ENCODE peak calls at places on chromosomes 4 and X, in five cellular contexts. I, J, P, A and L are unnamed samples.

GRCh38 chrX:97158270-97158669 is 274.6 kb downstream of the RPA4 start:
- DNase-seq in I (no peak), J (no peak), P (no peak), A (no peak), L (no peak)

GRCh38 chr4:15434086-15434485 is 6.3 kb downstream of the C1QTNF7 start:
- DNase-seq in I (no peak), J (no peak), P (no peak), A (no peak), L (no peak)

GRCh38 chr4:119139822-119140252 is 4.2 kb downstream of the MYOZ2 start:
- DNase-seq in I (no peak), J (no peak), P (no peak), A (no peak), L (no peak)

GRCh38 chr4:57231781-57232180 is 121.6 kb upstream of the IGFBP7 start:
- DNase-seq in I (no peak), J (no peak), P (no peak), A (no peak), L (no peak)

GRCh38 chrX:2608638-2609430 is 82.3 kb upstream of the CD99 start:
- DNase-seq in I (peak; percentile 60), J (peak; percentile 58), P (peak; percentile 72), A (no peak), L (peak; percentile 87)

GRCh38 chr4:122622400-122622799 is 1.5 kb upstream of the IL21 start:
- DNase-seq in I (no peak), J (no peak), P (no peak), A (no peak), L (no peak)

GRCh38 chr4:84977409-84977808 is 10.9 kb upstream of the WDFY3 start:
- DNase-seq in I (no peak), J (no peak), P (no peak), A (no peak), L (no peak)

GRCh38 chrX:149453911-149454820 is 50.9 kb downstream of the IDS start:
- DNase-seq in I (no peak), J (no peak), P (no peak), A (no peak), L (no peak)

GRCh38 chr4:1797861-1798529 is 4.9 kb downstream of the FGFR3 start:
- DNase-seq in I (no peak), J (no peak), P (peak; percentile 60), A (no peak), L (no peak)

GRCh38 chr4:123364906-123365305 is 31.7 kb upstream of the SPRY1 start:
- DNase-seq in I (no peak), J (no peak), P (no peak), A (no peak), L (no peak)

GRCh38 chr4:102390438-102390837 is 45.2 kb upstream of the SLC39A8 start:
- DNase-seq in I (no peak), J (no peak), P (no peak), A (peak; percentile 57), L (no peak)

GRCh38 chr4:146957252-146957651 is 11.6 kb upstream of the TTC29 start:
- DNase-seq in I (no peak), J (no peak), P (no peak), A (no peak), L (no peak)

GRCh38 chr4:67052981-67053380 is 492.3 kb downstream of the CENPC start:
- DNase-seq in I (no peak), J (no peak), P (no peak), A (no peak), L (peak; percentile 11)

GRCh38 chrX:20361890-20362262 is 95.2 kb upstream of the RPS6KA3 start:
- DNase-seq in I (peak; percentile 28), J (no peak), P (peak; percentile 72), A (no peak), L (peak; percentile 19)

GRCh38 chr4:113347245-113347644 is 297.8 kb downstream of the ANK2 start:
- DNase-seq in I (no peak), J (no peak), P (no peak), A (no peak), L (no peak)

DNA sequence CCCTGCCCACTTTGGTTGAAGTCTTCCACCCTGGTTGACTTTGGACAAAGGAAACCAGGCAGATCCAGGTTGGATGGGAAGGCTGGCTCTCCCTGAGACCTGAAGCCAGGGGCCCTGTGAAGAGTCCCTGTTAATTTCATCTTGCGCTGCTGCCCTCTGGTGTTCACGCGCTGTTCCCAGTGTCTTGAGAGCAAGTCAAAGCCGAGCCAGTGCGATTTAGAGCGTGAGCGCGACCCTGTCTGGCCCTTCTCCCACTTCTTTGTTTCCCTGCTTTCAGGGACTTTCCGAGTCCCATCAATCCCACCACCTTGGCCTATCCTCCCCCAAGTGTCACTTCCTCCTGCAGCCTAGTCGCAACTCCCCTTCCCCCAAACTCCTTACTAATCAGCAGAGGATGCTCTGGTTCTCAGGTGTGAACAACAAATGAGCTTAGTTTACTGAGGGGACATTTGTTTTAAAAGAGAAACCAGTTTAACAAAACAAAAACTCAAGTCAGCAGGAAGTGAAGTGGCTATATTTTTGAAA is 25.8 kb upstream of the CHRNA9 start:
- DNase-seq in I (peak; percentile 80), J (peak; percentile 92), P (peak; percentile 64), A (peak; percentile 92), L (peak; percentile 69)
- TF ChIP-seq SUZ12 in I (no peak), J (no peak), P (no peak), A (no peak), L (no peak)

DNA sequence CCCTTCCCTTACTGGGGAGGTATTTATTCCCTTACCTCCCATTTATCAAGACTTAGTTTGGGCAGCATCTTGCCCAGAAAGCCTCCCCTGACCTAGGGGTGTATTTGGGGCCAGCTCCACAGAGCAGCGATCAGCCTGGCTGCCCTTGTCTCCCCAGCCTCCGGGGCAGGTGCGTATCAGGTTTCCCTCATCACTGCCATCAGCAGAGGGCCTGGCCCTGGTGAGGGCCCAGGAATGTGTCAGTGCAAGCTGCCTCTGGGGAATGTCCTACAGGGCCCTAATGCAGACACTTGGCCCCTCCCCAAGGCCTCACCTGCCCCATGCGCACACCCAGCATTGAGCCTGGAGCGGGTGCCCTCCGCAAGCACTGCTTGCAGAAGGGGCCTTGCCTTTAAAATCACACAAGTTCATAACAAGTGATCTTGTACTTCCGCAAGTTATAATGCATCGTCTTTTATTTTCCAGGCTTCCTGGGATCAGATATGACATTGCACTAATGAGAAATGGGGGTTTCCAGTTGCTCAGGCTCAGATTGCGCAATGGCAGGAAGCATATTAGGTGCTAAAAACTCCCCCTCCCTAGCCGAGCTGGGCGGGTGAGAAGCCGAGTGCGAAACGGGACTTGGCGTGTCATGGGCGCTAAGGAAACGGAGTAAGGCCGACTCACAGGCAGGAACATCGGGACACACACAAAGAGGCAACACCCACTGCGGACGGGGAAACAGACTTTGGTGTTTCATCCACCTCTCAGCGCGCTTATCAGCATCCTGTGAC is 25.4 kb upstream of the AFAP1 start:
- DNase-seq in I (no peak), J (no peak), P (no peak), A (no peak), L (no peak)
- TF ChIP-seq SUZ12 in I (no peak), J (no peak), P (no peak), A (no peak), L (no peak)

GRCh38 chr4:79695848-79696247 is 287.8 kb upstream of the GK2 start:
- DNase-seq in I (no peak), J (no peak), P (no peak), A (no peak), L (no peak)
- TF ChIP-seq SUZ12 in I (no peak), J (no peak), P (no peak), A (no peak), L (no peak)

DNA sequence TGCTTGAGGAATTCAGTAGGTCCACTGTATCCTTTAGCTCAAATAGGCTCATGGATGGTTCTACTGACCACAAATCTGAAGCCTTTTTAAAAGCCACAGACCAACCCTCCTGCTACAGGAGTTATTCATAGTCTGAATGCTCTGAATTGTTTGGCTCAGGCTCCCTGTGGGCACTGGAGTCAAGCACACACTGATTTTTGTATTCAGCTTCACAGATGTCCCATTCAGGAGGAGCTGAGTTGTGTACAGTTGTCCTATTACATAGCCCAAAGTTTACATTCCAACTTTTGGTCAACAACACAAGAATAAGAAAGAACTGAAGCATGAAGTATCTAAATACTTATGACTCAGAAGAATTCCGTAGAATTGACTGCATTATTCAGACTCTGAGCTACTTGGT is 243.9 kb downstream of the UNC5C start:
- DNase-seq in I (peak; percentile 28), J (no peak), P (no peak), A (no peak), L (no peak)
- TF ChIP-seq SUZ12 in I (no peak), J (no peak), P (no peak), A (no peak), L (no peak)